ENCODE peak calls at places on chromosome 9, in six cellular contexts. T is Peyer's patch; U is CD4-positive, alpha-beta T cell; R is coronary artery; H is RWPE1; X is dorsolateral prefrontal cortex. K is an unnamed sample.

GRCh38 chr9:81562221-81563019 is 126.9 kb downstream of the TLE1 start:
- DNase-seq in H (peak; percentile 87), T (no peak), U (no peak), X (no peak), R (no peak), K (no peak)

GRCh38 chr9:133428579-133429215 is 6.5 kb downstream of the ADAMTS13 start:
- DNase-seq in U (no peak), H (peak; percentile 57), T (no peak), R (no peak), X (no peak), K (no peak)

GRCh38 chr9:22111871-22112247 is 102.8 kb upstream of the CDKN2B start:
- DNase-seq in H (no peak), X (no peak), R (no peak), U (no peak), T (no peak), K (no peak)

GRCh38 chr9:14097215-14097614 is 216.7 kb downstream of the NFIB start:
- DNase-seq in R (no peak), H (no peak), T (no peak), X (no peak), U (no peak), K (no peak)

GRCh38 chr9:130287736-130288135 is 22.2 kb downstream of the HMCN2 start:
- DNase-seq in T (no peak), X (no peak), H (no peak), R (no peak), U (no peak), K (no peak)

GRCh38 chr9:124795881-124796415 is 19.0 kb downstream of the OLFML2A start:
- DNase-seq in X (no peak), H (no peak), U (no peak), R (no peak), T (no peak), K (no peak)

GRCh38 chr9:79654591-79654990 is 82.8 kb downstream of the TLE4 start:
- DNase-seq in X (no peak), R (no peak), U (no peak), H (no peak), T (no peak), K (no peak)

GRCh38 chr9:97388721-97389238 is 23.1 kb upstream of the TDRD7 start:
- DNase-seq in H (no peak), U (no peak), X (no peak), T (no peak), R (no peak), K (no peak)

GRCh38 chr9:3045153-3045552 is 201.3 kb upstream of the PUM3 start:
- DNase-seq in U (no peak), X (no peak), T (no peak), R (no peak), H (no peak), K (no peak)

GRCh38 chr9:137138058-137138697 is 776 bp upstream of the GRIN1 start:
- DNase-seq in H (no peak), U (no peak), T (no peak), R (no peak), X (no peak), K (no peak)

GRCh38 chr9:91885746-91886432 is 64.1 kb downstream of the ROR2 start:
- DNase-seq in X (no peak), T (no peak), R (no peak), U (no peak), H (no peak), K (peak; percentile 9)
- H3K27ac ChIP-seq in X (no peak overlapping the region), T (no peak overlapping the region), R (no peak overlapping the region), U (no peak overlapping the region), H (no peak overlapping the region), K (no peak overlapping the region)

GRCh38 chr9:100011062-100011681 is 87.6 kb downstream of the ERP44 start:
- DNase-seq in X (no peak), H (peak; percentile 48), R (no peak), T (peak; percentile 58), U (no peak), K (no peak)
- TF ChIP-seq CTCF in X (peak; percentile 23), H (peak; percentile 63), R (no peak), T (peak; percentile 70), U (peak; percentile 73), K (peak; percentile 68)

GRCh38 chr9:91039125-91039834 is 237.7 kb downstream of the SYK start:
- DNase-seq in R (peak; percentile 57), T (peak; percentile 42), X (no peak), U (no peak), H (no peak), K (no peak)
- H3K27ac ChIP-seq in R (no peak overlapping the region), T (no peak overlapping the region), X (no peak overlapping the region), U (no peak overlapping the region), H (peak overlapping the region; percentile 9), K (no peak overlapping the region)

GRCh38 chr9:74498616-74499095 is 1.5 kb downstream of the RORB start:
- DNase-seq in H (no peak), T (no peak), U (no peak), X (no peak), R (no peak), K (no peak)

GRCh38 chr9:74497750-74498615 is 848 bp downstream of the RORB start:
- DNase-seq in U (no peak), X (peak; percentile 30), H (peak; percentile 14), T (peak; percentile 46), R (no peak), K (peak; percentile 77)

GRCh38 chr9:74499111-74499601 is 2.0 kb downstream of the RORB start:
- DNase-seq in T (no peak), X (no peak), H (no peak), R (no peak), U (no peak), K (peak; percentile 69)

GRCh38 chr9:74500584-74500924 is 3.4 kb downstream of the RORB start:
- DNase-seq in H (no peak), X (no peak), R (no peak), U (no peak), T (no peak), K (no peak)

DNA sequence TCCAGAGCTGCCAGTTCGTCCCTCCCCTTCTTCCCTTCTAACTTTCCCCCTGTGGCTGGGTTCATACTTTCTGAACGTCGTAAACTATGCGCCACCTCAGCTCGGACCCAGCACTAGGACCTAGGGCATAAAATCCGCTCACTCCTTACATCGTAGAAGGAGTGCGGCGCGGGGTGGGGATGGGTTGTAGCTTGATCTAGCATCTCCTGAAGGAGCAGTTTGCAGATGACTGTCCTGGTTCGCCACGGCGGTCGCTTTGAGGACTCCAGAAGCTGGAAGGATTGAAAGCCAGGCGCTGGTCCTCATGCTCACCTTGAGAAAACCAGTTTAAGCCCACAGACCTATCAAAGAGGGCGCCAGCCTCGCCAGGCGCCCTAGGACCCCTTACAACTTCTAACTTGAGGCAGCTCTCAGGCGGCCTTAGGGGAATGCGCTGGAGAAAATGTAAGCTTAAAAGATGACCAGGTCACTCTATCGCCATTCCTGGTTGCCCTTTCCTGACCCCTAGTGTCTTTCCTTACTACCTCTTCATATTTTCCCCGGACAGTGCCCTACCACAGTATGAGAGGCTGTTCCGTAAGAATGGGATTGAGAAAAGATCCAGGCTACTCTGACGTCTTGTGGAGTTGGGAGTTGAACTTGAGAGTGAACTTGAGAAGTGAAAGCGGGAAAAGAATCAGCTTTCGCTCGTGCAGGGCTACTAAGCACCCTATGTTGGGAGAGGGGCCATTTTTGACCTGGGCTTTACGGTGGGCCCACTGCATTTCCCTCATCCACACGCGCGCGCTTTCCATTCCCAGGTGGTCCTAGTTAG is 2.8 kb downstream of the RORB start:
- DNase-seq in X (no peak), T (peak; percentile 34), R (no peak), H (no peak), U (no peak), K (peak; percentile 66)
- TF ChIP-seq CTCF in X (no peak), T (no peak), R (no peak), H (no peak), U (no peak), K (no peak)

GRCh38 chr9:112858005-112858404 is 32.7 kb downstream of the SLC46A2 start:
- DNase-seq in U (no peak), H (no peak), T (no peak), X (no peak), R (no peak), K (no peak)
- H3K27ac ChIP-seq in U (no peak overlapping the region), H (no peak overlapping the region), T (no peak overlapping the region), X (no peak overlapping the region), R (no peak overlapping the region), K (peak overlapping the region; percentile 3)

DNA sequence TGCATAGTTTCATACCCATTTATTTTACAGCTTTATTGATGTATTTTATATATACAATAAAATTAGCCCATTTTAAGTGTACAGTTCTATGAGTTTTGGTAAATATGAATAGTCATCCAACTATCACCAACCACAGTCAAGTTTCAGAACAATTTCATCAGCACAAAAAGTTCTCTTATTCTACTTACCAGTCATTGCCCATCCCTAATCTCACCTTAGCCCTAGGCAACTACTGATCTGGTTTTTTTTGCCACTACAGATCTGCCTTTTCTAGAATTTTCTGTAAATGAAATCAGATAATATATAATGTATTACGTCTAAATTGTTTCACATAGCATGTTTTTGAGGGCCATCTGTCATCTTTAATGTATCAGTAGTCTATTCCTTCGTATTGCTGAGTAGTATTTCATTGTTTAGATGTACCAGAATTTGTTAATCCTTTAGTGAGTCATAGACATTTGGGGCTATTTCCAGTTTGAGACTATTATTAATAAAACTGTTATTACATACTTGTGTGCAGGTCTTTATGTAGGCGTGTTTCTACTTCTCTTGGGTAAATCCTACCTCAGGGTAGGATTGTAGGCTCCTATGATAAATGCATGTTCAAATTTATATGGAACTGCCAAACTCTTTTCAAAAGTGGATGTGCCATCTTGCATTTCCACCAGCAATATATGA is 198.5 kb upstream of the ADAMTSL1 start:
- DNase-seq in H (no peak), T (no peak), R (no peak), X (no peak), U (no peak), K (no peak)
- TF ChIP-seq CTCF in H (no peak), T (no peak), R (no peak), X (no peak), U (no peak), K (no peak)

DNA sequence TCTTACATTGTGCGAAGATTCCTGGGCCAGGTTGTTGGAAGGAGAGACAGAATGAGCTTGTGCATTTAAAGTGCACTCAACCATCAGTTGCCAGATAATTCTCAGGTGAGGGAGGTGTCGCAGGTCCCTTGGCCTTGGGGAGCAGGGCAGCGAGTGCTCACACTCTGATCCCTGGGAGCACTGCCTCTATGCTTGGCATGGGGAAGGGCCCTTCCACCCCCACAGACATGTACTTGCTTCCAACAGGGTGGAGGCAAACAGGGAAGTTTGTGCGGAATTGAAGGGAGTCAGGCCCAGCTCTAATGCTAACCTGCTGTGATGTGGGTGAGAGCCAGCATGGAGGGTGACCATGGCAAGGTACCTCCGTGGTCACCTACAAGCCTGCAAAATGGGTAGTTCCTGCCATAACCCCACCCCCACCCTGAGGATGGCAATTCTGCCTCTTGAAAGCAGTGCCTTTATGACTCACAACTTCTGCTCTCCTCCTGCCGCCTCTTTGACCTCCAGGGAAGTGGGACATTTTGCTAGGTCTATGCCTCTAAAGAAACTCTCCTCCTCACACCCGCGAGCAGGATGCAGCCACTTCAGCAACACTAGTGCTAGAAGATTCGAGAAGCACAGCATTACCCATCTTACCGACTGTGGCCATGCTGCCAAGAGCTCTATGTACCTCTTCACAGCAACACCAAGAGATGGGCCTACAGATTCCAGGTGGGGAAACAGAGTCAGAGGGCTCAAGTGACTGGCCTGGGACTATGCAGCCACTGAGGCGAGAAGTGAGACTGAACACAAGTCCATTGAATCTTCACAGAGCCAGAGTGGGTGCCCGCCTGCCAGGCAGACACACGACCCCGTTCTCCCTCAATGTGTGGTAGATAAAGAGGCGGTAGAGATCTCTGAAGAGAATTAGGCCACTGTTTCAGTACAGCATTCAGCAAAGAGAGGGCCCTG is 22.1 kb upstream of the SLC25A51 start:
- DNase-seq in T (no peak), U (no peak), X (no peak), R (no peak), H (no peak), K (peak; percentile 55)
- H3K27ac ChIP-seq in T (no peak overlapping the region), U (no peak overlapping the region), X (peak overlapping the region; percentile 4), R (no peak overlapping the region), H (peak overlapping the region; percentile 19), K (no peak overlapping the region)

GRCh38 chr9:127540664-127541041 is 71.4 kb upstream of the STXBP1 start:
- DNase-seq in H (no peak), X (no peak), R (no peak), U (no peak), T (no peak), K (no peak)
- TF ChIP-seq CTCF in H (no peak), X (no peak), R (no peak), U (no peak), T (no peak), K (no peak)